ENCODE peak calls at places on chromosomes 6 and 20, in six cellular contexts. X, Y, A, U, O and V are unnamed samples.

GRCh38 chr20:24657878-24658620 is 188.6 kb downstream of the SYNDIG1 start:
- DNase-seq in X (no peak), O (no peak), U (no peak), A (no peak), Y (no peak), V (no peak)

GRCh38 chr20:9114709-9115108 is 45.8 kb downstream of the PLCB4 start:
- DNase-seq in Y (no peak), U (no peak), A (no peak), X (no peak), O (no peak), V (no peak)

GRCh38 chr6:26224940-26225847 is 138.0 kb downstream of the HFE start:
- DNase-seq in A (no peak), Y (peak; percentile 84), X (peak; percentile 16), U (no peak), O (no peak), V (peak; percentile 91)

GRCh38 chr6:87697581-87698552 is 4.2 kb downstream of the AKIRIN2 start:
- DNase-seq in A (no peak), X (no peak), O (no peak), Y (no peak), U (no peak), V (peak; percentile 18)

GRCh38 chr20:40326794-40327193 is 362.2 kb downstream of the MAFB start:
- DNase-seq in O (no peak), Y (no peak), A (no peak), X (no peak), U (no peak), V (no peak)

GRCh38 chr6:142074516-142074915 is 58.2 kb upstream of the GJE1 start:
- DNase-seq in U (no peak), A (no peak), O (no peak), Y (no peak), X (no peak), V (no peak)

GRCh38 chr20:58965270-58966064 is 15.6 kb upstream of the NELFCD start:
- DNase-seq in A (no peak), X (no peak), O (no peak), U (no peak), Y (no peak), V (no peak)

GRCh38 chr20:53611449-53611894 is 17.8 kb upstream of the ZNF217 start:
- DNase-seq in A (no peak), U (no peak), Y (peak; percentile 78), X (peak; percentile 90), O (no peak), V (peak; percentile 93)

GRCh38 chr6:135537782-135538301 is 40.3 kb upstream of the AHI1 start:
- DNase-seq in Y (peak; percentile 53), O (no peak), U (no peak), X (peak; percentile 82), A (no peak), V (peak; percentile 87)

GRCh38 chr6:132202569-132202968 is 198.7 kb downstream of the MOXD1 start:
- DNase-seq in X (no peak), O (no peak), A (no peak), U (no peak), Y (no peak), V (no peak)

GRCh38 chr20:51386586-51386985 is 155.9 kb downstream of the NFATC2 start:
- DNase-seq in X (no peak), U (no peak), Y (no peak), O (no peak), A (no peak), V (no peak)

DNA sequence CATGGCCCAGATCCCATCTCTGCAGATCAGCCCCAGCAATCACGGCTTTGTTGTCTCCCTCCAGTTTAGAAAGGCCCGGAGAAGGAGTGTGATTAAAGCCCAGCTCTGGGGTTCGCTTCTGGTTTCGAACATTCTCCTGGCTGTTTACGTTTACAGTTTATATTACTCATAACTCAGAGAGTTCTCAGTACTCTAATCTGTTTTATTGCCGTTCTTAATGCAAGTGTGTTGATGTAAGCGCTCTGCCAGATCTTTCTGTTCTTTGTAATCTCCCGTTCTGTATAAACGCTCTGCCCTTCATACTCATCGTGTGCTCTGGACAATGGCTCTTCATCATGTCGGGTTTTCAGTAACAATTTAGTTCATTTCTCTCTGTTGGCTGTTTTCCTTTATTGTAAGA is 118.0 kb upstream of the PRND start:
- DNase-seq in U (no peak), A (no peak), Y (no peak), O (no peak), X (peak; percentile 26), V (no peak)
- H3K27ac ChIP-seq in U (no peak overlapping the region), A (no peak overlapping the region), Y (no peak overlapping the region), O (no peak overlapping the region), X (no peak overlapping the region), V (no peak overlapping the region)

DNA sequence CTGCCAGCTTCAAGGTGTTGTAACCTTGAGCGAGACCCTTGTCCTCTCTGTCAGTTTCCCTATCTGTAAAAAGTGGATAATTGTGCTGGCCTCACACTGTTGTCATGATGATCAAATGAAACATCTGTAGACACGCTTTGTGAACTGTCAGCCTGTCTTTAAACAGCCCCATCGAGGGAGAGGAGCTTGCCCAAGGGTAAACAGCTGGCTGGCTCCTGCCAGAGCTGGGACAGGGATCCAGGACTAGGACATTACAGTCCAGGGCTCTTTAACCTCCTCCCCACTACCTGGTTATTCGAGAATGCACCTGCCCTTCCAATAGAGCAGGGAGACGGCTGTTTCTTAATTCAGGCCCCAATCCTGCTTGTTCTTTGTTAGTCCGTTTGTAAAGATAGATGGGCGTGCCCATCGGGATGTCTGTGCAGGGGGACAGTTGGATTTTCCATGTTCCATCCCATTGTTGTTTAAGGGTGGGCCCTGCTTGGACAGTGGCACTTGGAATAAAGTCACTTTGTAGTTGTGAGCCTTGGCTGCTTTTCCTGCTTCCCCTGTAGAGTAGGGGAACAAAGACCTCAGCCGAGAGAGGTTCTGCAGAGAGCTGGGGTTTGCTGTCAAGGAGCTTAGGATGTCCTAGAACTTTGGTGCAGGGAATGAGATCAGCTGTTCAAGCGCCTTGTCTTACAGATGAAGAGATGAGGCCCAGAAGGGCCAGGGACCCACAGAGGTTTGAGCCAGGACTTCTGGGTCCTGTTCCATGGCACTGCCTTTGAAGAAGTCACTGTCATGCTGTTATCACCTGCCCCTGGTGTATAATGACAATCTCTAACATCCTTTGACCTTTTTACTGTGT is 77.9 kb upstream of the MYL9 start:
- DNase-seq in O (no peak), X (no peak), Y (no peak), U (no peak), A (peak; percentile 62), V (no peak)
- H3K4me1 ChIP-seq in O (peaks cover 61% of the 10 kb centered on the region), X (peaks cover 56% of the 10 kb centered on the region), Y (peaks cover 48% of the 10 kb centered on the region), U (peaks cover 11% of the 10 kb centered on the region), A (peaks cover 60% of the 10 kb centered on the region), V (peaks cover 26% of the 10 kb centered on the region)

DNA sequence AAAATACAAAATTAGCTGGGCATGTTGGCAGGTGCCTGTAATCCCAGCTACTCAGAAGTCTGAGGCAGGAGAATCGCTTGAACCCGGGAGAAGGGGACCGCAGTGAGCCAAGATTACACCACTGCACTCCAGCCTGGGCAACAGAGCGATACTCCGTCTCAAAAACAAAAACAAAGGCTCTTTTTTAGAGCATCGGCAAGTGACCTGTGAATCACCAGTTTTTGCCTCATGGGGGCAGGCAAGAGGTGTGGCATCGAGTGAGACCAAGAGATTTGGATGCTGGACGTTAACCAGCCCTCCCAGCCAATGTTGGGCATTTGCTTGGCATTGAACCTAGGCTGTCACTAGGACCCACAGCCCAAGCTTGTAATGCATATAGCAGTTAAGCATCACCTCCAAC is 14.6 kb upstream of the CDK5RAP1 start:
- DNase-seq in Y (peak; percentile 75), A (peak; percentile 67), X (peak; percentile 44), U (no peak), O (no peak), V (no peak)
- H3K27ac ChIP-seq in Y (no peak overlapping the region), A (peak overlapping the region; percentile 98), X (no peak overlapping the region), U (no peak overlapping the region), O (no peak overlapping the region), V (no peak overlapping the region)

GRCh38 chr6:108337721-108338120 is 42.9 kb downstream of the AFG1L start:
- DNase-seq in Y (no peak), A (no peak), X (no peak), U (no peak), O (no peak), V (no peak)
- H3K4me1 ChIP-seq in Y (peaks cover 9% of the 10 kb centered on the region), A (peaks cover 3% of the 10 kb centered on the region), X (no peaks in the 10 kb centered on the region), U (no peaks in the 10 kb centered on the region), O (no peaks in the 10 kb centered on the region), V (no peaks in the 10 kb centered on the region)